ENCODE peak calls at places on chromosomes 6 and 20, in six cellular contexts. Z, S, J, O, Q and H are unnamed samples. For H3K4me1, the result is how much of the 10 kb centered on the place peaks cover.

GRCh38 chr20:52731086-52731485 is 241.1 kb upstream of the TSHZ2 start:
- DNase-seq in Q (peak), J (no peak), O (no peak), Z (no peak), S (no peak), H (no peak)

GRCh38 chr20:35434085-35435005 is 3.7 kb downstream of the GDF5 start:
- DNase-seq in O (no peak), Q (no peak), J (no peak), Z (no peak), S (no peak), H (peak)

GRCh38 chr6:158672726-158673125 is 22.9 kb downstream of the SYTL3 start:
- DNase-seq in Q (no peak), J (no peak), S (no peak), O (no peak), Z (no peak), H (no peak)

GRCh38 chr6:136922680-136922996 is 537 bp downstream of the SLC35D3 start:
- DNase-seq in J (no peak), Z (peak), O (no peak), S (no peak), Q (no peak), H (peak)

GRCh38 chr6:30490031-30490876 is 945 bp downstream of the HLA-E start:
- DNase-seq in Q (peak), Z (peak), J (peak), O (peak), S (peak), H (peak)

GRCh38 chr6:107274288-107274687 is 159.0 kb upstream of the BEND3 start:
- DNase-seq in Q (no peak), Z (no peak), S (no peak), J (no peak), O (no peak), H (no peak)

GRCh38 chr6:73769976-73770375 is 74.0 kb downstream of the CD109 start:
- DNase-seq in O (no peak), Z (no peak), J (no peak), S (no peak), Q (no peak), H (no peak)

GRCh38 chr6:106748547-106749207 is 119.3 kb downstream of the QRSL1 start:
- DNase-seq in Q (no peak), O (no peak), Z (no peak), J (no peak), S (no peak), H (no peak)

GRCh38 chr20:33796263-33796906 is 14.8 kb upstream of the CHMP4B start:
- DNase-seq in O (no peak), Z (peak), J (no peak), Q (peak), S (no peak), H (no peak)

GRCh38 chr20:54293526-54293925 is 85.6 kb downstream of the PFDN4 start:
- DNase-seq in Z (peak), Q (no peak), J (no peak), S (peak), O (peak), H (no peak)

GRCh38 chr20:58634121-58634817 is 16.8 kb upstream of the STX16 start:
- DNase-seq in S (peak), J (peak), O (peak), Z (no peak), Q (no peak), H (no peak)

GRCh38 chr6:15312500-15312899 is 66.6 kb downstream of the JARID2 start:
- DNase-seq in Q (no peak), S (no peak), J (no peak), O (peak), Z (no peak), H (no peak)

GRCh38 chr6:29861521-29862255 is 34.1 kb downstream of the HLA-G start:
- DNase-seq in Q (no peak), Z (no peak), O (no peak), J (no peak), S (no peak), H (no peak)

GRCh38 chr6:157989541-157990289 is 8.1 kb downstream of the SYNJ2 start:
- DNase-seq in Q (peak), Z (peak), O (peak), S (peak), J (peak), H (peak)

GRCh38 chr20:50824137-50824536 is 29.3 kb downstream of the BCAS4 start:
- DNase-seq in Z (peak), J (no peak), Q (no peak), O (no peak), S (peak), H (no peak)

GRCh38 chr6:135215160-135215559 is 34.1 kb downstream of the MYB start:
- DNase-seq in S (no peak), O (no peak), Z (no peak), Q (no peak), J (no peak), H (no peak)

GRCh38 chr6:7726416-7727149 is 684 bp downstream of the BMP6 start:
- DNase-seq in S (no peak), Z (peak), O (no peak), J (peak), Q (no peak), H (no peak)

GRCh38 chr6:168124921-168125320 is 45.9 kb upstream of the FRMD1 start:
- DNase-seq in Q (no peak), S (peak), J (peak), Z (no peak), O (no peak), H (no peak)

GRCh38 chr6:36791553-36792171 is 47.6 kb downstream of the CPNE5 start:
- DNase-seq in J (no peak), S (no peak), O (no peak), Q (no peak), Z (peak), H (no peak)

GRCh38 chr6:90319044-90319443 is 22.4 kb upstream of the BACH2 start:
- DNase-seq in Z (no peak), J (no peak), S (no peak), Q (no peak), O (no peak), H (no peak)

GRCh38 chr6:63804381-63804956 is 168.9 kb downstream of the PHF3 start:
- DNase-seq in J (no peak), Z (no peak), O (peak), S (no peak), Q (no peak), H (no peak)

GRCh38 chr20:4081396-4081795 is 66.0 kb upstream of the RNF24 start:
- DNase-seq in O (no peak), S (no peak), Z (no peak), J (no peak), Q (no peak), H (no peak)

GRCh38 chr20:57467742-57468141 is 57.2 kb downstream of the CTCFL start:
- DNase-seq in S (no peak), J (peak), O (no peak), Z (no peak), Q (no peak), H (no peak)

GRCh38 chr6:154039231-154039842 is at the start of gene OPRM1:
- DNase-seq in Q (no peak), O (peak), J (no peak), S (no peak), Z (peak), H (no peak)

GRCh38 chr6:40268166-40268958 is 318.8 kb downstream of the LRFN2 start:
- DNase-seq in S (no peak), O (no peak), J (no peak), Z (no peak), Q (no peak), H (no peak)

GRCh38 chr6:38337819-38338465 is 301.8 kb downstream of the BTBD9 start:
- DNase-seq in S (no peak), J (no peak), Z (no peak), O (peak), Q (no peak), H (no peak)

GRCh38 chr6:117971637-117972036 is 64.6 kb downstream of the SLC35F1 start:
- DNase-seq in Z (no peak), S (no peak), J (no peak), Q (no peak), O (no peak), H (no peak)
- H3K4me3 ChIP-seq in Z (no peak), S (no peak), J (no peak), Q (no peak), O (no peak), H (no peak)

GRCh38 chr6:100427452-100427851 is 37.3 kb downstream of the SIM1 start:
- DNase-seq in Z (no peak), J (no peak), Q (no peak), O (no peak), S (no peak), H (no peak)

GRCh38 chr6:100430962-100431361 is 33.8 kb downstream of the SIM1 start:
- DNase-seq in O (no peak), Q (no peak), S (no peak), J (no peak), Z (no peak), H (no peak)

GRCh38 chr6:100433726-100434435 is 30.8 kb downstream of the SIM1 start:
- DNase-seq in Q (no peak), S (no peak), Z (no peak), O (no peak), J (no peak), H (no peak)

GRCh38 chr6:100435299-100435698 is 29.4 kb downstream of the SIM1 start:
- DNase-seq in O (no peak), S (no peak), Z (no peak), Q (no peak), J (no peak), H (no peak)

DNA sequence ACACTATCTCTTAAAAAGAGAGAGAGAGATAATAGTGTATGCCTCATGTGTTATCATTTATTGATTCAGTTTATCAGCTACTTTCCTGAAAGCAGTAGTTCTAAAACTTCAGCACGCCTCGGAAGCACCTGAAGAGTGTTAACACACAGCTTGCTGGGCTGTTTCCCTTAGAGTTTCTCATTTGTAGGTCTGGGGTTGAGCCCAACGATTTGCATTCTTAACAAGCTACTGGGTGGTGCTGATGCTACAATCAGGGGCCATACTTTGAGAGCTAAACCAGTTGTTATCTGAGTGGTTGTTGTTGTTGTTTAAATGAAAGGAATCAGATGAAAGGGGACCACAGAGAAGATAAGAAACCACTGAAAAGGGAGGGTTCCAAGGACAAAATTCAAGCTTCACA is 32.6 kb downstream of the SIM1 start:
- DNase-seq in J (no peak), O (no peak), S (no peak), Z (no peak), Q (no peak), H (no peak)
- TF ChIP-seq POLR2A in J (no peak), O (no peak), S (no peak), Z (no peak), Q (no peak), H (no peak)

DNA sequence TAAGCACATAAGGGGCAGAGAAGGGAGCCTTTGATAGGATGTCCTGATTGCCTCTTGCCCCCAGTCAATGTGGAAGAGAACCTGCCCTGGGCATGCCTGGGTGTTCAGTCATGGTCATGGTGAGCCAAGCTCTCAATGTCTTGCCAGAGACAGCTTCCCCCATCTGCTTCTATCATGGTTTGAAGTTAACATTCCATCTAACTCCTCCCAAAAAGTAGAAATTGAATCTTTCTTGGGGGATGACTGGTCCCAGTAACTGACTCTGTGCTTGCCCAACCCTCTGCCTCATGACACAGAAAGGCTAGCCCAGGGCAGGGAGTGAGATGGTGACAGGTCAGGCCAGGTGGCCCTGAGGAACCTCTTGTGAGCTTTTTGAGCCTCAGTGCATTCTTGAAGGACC is 60.1 kb downstream of the ADTRP start:
- DNase-seq in S (no peak), O (no peak), Q (no peak), J (no peak), Z (no peak), H (no peak)
- H3K4me1 ChIP-seq in S (under half), O (under half), Q (under half), J (under half), Z (under half), H (under half)

GRCh38 chr6:34059136-34059731 is 86.7 kb downstream of the GRM4 start:
- DNase-seq in S (no peak), Q (no peak), Z (no peak), O (no peak), J (no peak), H (no peak)

GRCh38 chr6:34057790-34058189 is 88.1 kb downstream of the GRM4 start:
- DNase-seq in Z (no peak), O (no peak), S (no peak), J (no peak), Q (no peak), H (no peak)

GRCh38 chr6:34055223-34055933 is 90.5 kb downstream of the GRM4 start:
- DNase-seq in S (peak), J (peak), Q (peak), Z (peak), O (peak), H (peak)

GRCh38 chr6:34056301-34056700 is 89.6 kb downstream of the GRM4 start:
- DNase-seq in Q (peak), S (peak), O (peak), J (no peak), Z (peak), H (peak)

DNA sequence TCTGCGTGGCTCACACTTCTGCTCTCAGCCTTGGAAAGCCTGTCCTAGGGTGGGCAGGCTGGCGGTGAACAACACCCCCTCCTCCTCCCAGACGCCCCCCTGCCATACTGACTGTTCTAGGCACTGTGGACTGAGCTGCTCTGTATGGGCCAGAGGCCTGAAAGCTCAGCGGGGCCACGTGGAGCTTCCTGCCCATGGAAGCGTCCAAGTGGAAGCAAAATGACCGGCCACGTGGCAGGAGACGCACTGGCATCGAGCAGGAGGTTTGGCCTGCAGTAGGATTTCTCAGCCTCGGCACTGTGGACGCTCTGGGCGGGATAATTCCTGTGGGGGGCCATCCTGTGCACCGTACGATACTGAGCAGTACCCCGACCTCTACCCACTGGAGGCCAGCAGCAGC is 88.7 kb downstream of the GRM4 start:
- DNase-seq in Z (no peak), O (no peak), Q (no peak), S (no peak), J (no peak), H (no peak)
- H3K4me3 ChIP-seq in Z (no peak), O (no peak), Q (no peak), S (no peak), J (no peak), H (no peak)

DNA sequence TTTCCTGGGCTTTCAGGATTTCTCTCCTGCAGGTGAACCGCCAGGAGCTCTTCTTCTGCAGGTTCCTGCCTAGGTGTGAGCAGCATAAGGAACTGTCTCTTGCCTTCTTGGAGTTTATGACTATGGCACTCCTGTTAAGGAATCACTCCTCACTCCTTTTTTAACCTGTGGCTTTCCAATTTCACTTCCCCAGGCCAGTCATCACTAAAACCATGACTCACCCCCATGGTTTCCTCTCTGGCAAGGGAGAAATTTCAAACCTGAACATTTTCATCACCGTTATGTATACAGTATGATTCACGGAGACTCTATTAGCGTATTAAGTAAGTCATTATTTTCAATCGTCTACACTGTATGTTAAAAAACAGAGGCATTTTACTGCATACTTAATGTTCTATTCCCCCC is 78.2 kb upstream of the ARID1B start:
- DNase-seq in Z (no peak), O (peak), S (no peak), J (no peak), Q (no peak), H (no peak)
- TF ChIP-seq POLR2A in Z (no peak), O (no peak), S (no peak), J (no peak), Q (no peak), H (no peak)

DNA sequence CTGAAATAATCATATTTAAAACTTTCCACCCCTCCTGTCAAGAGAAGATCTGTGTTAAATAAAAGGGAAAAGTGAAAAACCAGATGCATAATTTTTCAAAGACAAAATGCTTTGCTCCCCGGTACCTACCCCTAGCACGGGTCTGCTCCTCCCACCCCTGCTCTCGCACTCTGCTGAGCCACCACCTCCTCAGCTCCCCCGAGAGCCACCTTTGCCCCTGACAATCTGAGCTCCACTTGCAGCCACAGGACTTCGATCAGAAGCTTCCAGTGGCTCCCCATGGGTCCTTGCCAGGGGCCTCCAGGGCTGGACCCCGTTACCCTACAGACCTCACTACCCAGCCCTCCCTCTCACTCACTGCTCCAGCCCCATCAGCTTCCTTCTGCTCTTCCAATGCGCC is 171.7 kb downstream of the PREX1 start:
- DNase-seq in Q (no peak), J (no peak), Z (no peak), S (no peak), O (no peak), H (no peak)
- H3K4me1 ChIP-seq in Q (under half), J (under half), Z (under half), S (under half), O (under half), H (under half)

GRCh38 chr20:47274449-47275108 is 81.9 kb downstream of the ZMYND8 start:
- DNase-seq in Q (no peak), J (no peak), S (no peak), O (peak), Z (no peak), H (no peak)
- H3K4me3 ChIP-seq in Q (no peak), J (no peak), S (no peak), O (no peak), Z (no peak), H (no peak)